ENCODE peak calls at places on chromosome 7, in six cellular contexts. T is mammary epithelial cell, S is fibroblast of pulmonary artery, U is HFF-Myc, E is lower lobe of right lung, Z is fibroblast of mammary gland. Y is an unnamed sample.
A peak's percentile ranks its signal among the peaks of the same experiment; 100 is the strongest.

GRCh38 chr7:87785368-87785995 is 90.7 kb downstream of the SLC25A40 start:
- DNase-seq in T (no peak), E (no peak), U (no peak), S (no peak), Z (no peak), Y (no peak)

GRCh38 chr7:81111358-81111757 is 192.5 kb upstream of the SEMA3C start:
- DNase-seq in U (peak; percentile 53), S (peak; percentile 93), E (no peak), Z (peak; percentile 93), T (peak; percentile 89), Y (no peak)

GRCh38 chr7:112202819-112203218 is 3.4 kb downstream of the DOCK4 start:
- DNase-seq in T (no peak), Z (no peak), E (peak; percentile 59), S (peak; percentile 50), U (no peak), Y (no peak)

GRCh38 chr7:28155019-28155660 is 25.5 kb downstream of the JAZF1 start:
- DNase-seq in E (no peak), Z (no peak), S (no peak), T (no peak), U (no peak), Y (no peak)

GRCh38 chr7:143397710-143398530 is 10.7 kb downstream of the EPHA1 start:
- DNase-seq in T (no peak), S (no peak), E (no peak), Z (no peak), U (no peak), Y (no peak)

GRCh38 chr7:134995239-134996096 is 9.2 kb downstream of the AGBL3 start:
- DNase-seq in T (no peak), U (no peak), E (no peak), S (no peak), Z (no peak), Y (no peak)

GRCh38 chr7:29764227-29764626 is 42.1 kb upstream of the WIPF3 start:
- DNase-seq in T (no peak), Z (no peak), E (no peak), S (no peak), U (no peak), Y (peak; percentile 25)

GRCh38 chr7:30845426-30846135 is 66.1 kb upstream of the AQP1 start:
- DNase-seq in U (no peak), Z (peak; percentile 40), E (peak; percentile 90), T (peak; percentile 49), S (peak; percentile 42), Y (no peak)

GRCh38 chr7:51080622-51081269 is 235.9 kb downstream of the COBL start:
- DNase-seq in T (no peak), Z (no peak), U (no peak), S (no peak), E (no peak), Y (peak; percentile 58)

GRCh38 chr7:144100607-144101006 is 8.8 kb upstream of the OR2A2 start:
- DNase-seq in Z (no peak), E (no peak), U (no peak), S (no peak), T (no peak), Y (no peak)

GRCh38 chr7:158685727-158686126 is 18.9 kb downstream of the NCAPG2 start:
- DNase-seq in Z (peak; percentile 68), U (peak; percentile 31), T (no peak), S (peak; percentile 48), E (no peak), Y (no peak)

GRCh38 chr7:4739528-4739992 is 35.9 kb upstream of the AP5Z1 start:
- DNase-seq in Z (peak; percentile 64), E (no peak), T (no peak), U (no peak), S (peak; percentile 81), Y (no peak)

GRCh38 chr7:79050592-79050991 is 402.9 kb downstream of the MAGI2 start:
- DNase-seq in U (no peak), S (peak; percentile 62), Z (peak; percentile 60), T (peak; percentile 78), E (no peak), Y (no peak)

GRCh38 chr7:24936121-24936824 is 43.7 kb downstream of the OSBPL3 start:
- DNase-seq in S (no peak), Z (no peak), U (no peak), T (no peak), E (no peak), Y (no peak)

GRCh38 chr7:24706211-24707165 is 50.8 kb downstream of the GSDME start:
- DNase-seq in Z (no peak), T (no peak), S (no peak), U (no peak), E (no peak), Y (no peak)

GRCh38 chr7:46940178-46940577 is 641.7 kb downstream of the TNS3 start:
- DNase-seq in U (no peak), Z (no peak), E (no peak), S (no peak), T (no peak), Y (no peak)

GRCh38 chr7:3260425-3260762 is 40.7 kb upstream of the SDK1 start:
- DNase-seq in U (no peak), T (no peak), Z (peak; percentile 69), S (peak; percentile 81), E (no peak), Y (no peak)

GRCh38 chr7:100483101-100483727 is 513 bp upstream of the NYAP1 start:
- DNase-seq in Z (no peak), T (no peak), U (no peak), E (peak; percentile 81), S (peak; percentile 55), Y (no peak)

GRCh38 chr7:130939285-130940095 is 205.5 kb upstream of the KLF14 start:
- DNase-seq in S (no peak), Z (peak; percentile 56), E (no peak), U (no peak), T (no peak), Y (no peak)
- H3K4me3 ChIP-seq in S (peak overlapping the region; percentile 18), Z (peak overlapping the region; percentile 73), E (no peak overlapping the region), U (no peak overlapping the region), T (peak overlapping the region; percentile 4), Y (no peak overlapping the region)

GRCh38 chr7:20417260-20417659 is 86.6 kb downstream of the ITGB8 start:
- DNase-seq in U (no peak), S (no peak), E (peak; percentile 49), T (no peak), Z (no peak), Y (no peak)
- H3K4me3 ChIP-seq in U (no peak overlapping the region), S (no peak overlapping the region), E (no peak overlapping the region), T (no peak overlapping the region), Z (no peak overlapping the region), Y (no peak overlapping the region)

GRCh38 chr7:84092207-84092606 is 102.4 kb downstream of the SEMA3A start:
- DNase-seq in S (peak; percentile 38), Z (no peak), U (no peak), T (peak; percentile 33), E (no peak), Y (no peak)
- H3K4me3 ChIP-seq in S (no peak overlapping the region), Z (no peak overlapping the region), U (no peak overlapping the region), T (peak overlapping the region; percentile 4), E (no peak overlapping the region), Y (no peak overlapping the region)

DNA sequence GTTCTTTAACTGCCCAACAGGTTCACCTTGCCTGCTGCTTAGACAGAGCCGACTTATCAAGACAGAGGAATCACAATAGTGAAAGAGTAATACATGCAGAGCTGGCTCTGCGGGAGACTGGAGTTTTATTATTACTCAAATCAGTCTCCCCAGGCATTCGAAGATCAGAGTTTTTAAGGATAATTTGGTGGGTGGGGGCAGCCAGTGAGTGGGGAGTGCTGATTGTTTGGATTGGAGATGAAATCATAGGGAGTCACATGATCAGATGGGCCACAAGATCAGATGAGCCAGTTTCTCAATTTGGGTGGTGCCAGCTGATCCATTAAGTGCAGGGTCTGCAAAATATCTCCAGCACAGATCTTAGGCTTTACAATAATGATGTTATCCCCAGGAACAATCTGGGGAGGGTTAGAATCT is 131.3 kb downstream of the AKR1D1 start:
- DNase-seq in Z (no peak), U (no peak), E (no peak), T (no peak), S (no peak), Y (no peak)
- H3K4me3 ChIP-seq in Z (no peak overlapping the region), U (no peak overlapping the region), E (no peak overlapping the region), T (no peak overlapping the region), S (no peak overlapping the region), Y (no peak overlapping the region)

DNA sequence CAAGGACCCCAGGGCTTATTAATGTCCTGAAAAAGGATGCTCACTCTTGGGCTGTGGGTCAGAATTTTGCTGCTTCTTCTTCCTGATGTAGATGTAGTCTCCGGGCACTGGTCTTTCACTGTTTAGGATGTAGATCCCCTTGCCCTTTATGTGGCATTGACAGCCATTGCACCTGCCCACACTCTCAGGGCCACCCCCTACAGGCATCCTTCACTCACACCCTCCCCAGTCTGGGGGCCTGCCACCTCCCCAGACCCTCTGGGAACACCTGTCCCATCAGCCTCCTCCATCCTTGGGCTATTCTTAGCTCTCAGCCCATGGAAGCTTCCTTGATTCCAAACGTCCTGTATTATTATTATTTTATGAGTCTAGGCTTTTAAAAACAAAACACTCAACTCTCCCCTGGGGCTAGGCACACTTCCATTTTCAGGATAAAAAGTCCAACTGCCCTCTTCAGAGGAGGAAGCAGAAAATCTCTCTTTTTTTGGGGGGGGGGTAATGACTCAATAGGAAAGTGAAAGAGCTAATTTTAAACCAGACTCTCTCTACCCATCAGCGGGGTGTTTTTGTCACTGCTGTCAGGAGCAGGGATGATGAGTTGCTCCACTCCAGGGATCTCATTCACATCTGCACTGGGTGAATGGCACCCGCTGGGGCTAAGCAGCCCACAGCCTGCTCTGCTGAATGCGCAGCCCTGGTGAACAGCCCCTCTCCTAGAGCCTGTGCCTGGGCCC is 11.5 kb upstream of the KLRG2 start:
- DNase-seq in S (no peak), T (no peak), U (no peak), E (no peak), Z (no peak), Y (no peak)
- H3K4me3 ChIP-seq in S (no peak overlapping the region), T (no peak overlapping the region), U (no peak overlapping the region), E (no peak overlapping the region), Z (no peak overlapping the region), Y (no peak overlapping the region)

GRCh38 chr7:128102490-128103291 is 71.5 kb upstream of the LRRC4 start:
- DNase-seq in S (no peak), T (no peak), E (peak; percentile 12), U (no peak), Z (no peak), Y (no peak)

GRCh38 chr7:128105228-128106022 is 74.2 kb upstream of the LRRC4 start:
- DNase-seq in S (no peak), T (no peak), E (peak; percentile 20), U (no peak), Z (no peak), Y (no peak)

GRCh38 chr7:128106840-128107239 is 75.6 kb upstream of the LRRC4 start:
- DNase-seq in T (no peak), Z (no peak), E (no peak), S (no peak), U (no peak), Y (no peak)

GRCh38 chr7:128103498-128104108 is 72.4 kb upstream of the LRRC4 start:
- DNase-seq in Z (peak; percentile 68), T (no peak), E (peak; percentile 49), S (peak; percentile 29), U (no peak), Y (no peak)

GRCh38 chr7:128104109-128104742 is 73.0 kb upstream of the LRRC4 start:
- DNase-seq in T (no peak), Z (peak; percentile 43), U (no peak), S (peak; percentile 45), E (peak; percentile 47), Y (no peak)
- H3K4me3 ChIP-seq in T (peak overlapping the region; percentile 6), Z (peak overlapping the region; percentile 47), U (peak overlapping the region; percentile 15), S (peak overlapping the region; percentile 47), E (peak overlapping the region; percentile 46), Y (peak overlapping the region; percentile 11)